ENCODE peak calls at places on chromosomes 4 and X, in seven cellular contexts. R is T-cell, Y is Ammon's horn, D is GM10248, T is endothelial cell, G is H9, V is cardiac fibroblast. K is an unnamed sample.

GRCh38 chr4:158094413-158095110 is 78.3 kb downstream of the GASK1B start:
- DNase-seq in T (no peak), D (no peak), Y (no peak), V (peak), R (no peak), G (no peak), K (no peak)

GRCh38 chr4:119227690-119228089 is 15.2 kb downstream of the USP53 start:
- DNase-seq in G (no peak), V (peak), T (no peak), Y (no peak), R (no peak), D (no peak), K (no peak)

GRCh38 chr4:74428278-74428677 is 16.7 kb upstream of the AREG start:
- DNase-seq in Y (no peak), D (no peak), T (no peak), V (peak), R (no peak), G (no peak), K (no peak)

GRCh38 chrX:96705905-96706304 is 21.3 kb downstream of the DIAPH2 start:
- DNase-seq in Y (no peak), R (no peak), G (no peak), T (no peak), D (no peak), V (no peak), K (no peak)

GRCh38 chr4:88017516-88018302 is 10.3 kb downstream of the PKD2 start:
- DNase-seq in T (no peak), V (peak), R (no peak), Y (peak), D (no peak), G (no peak), K (peak)

GRCh38 chr4:76984788-76985211 is 35.2 kb downstream of the SEPTIN11 start:
- DNase-seq in Y (peak), G (no peak), T (no peak), R (no peak), D (no peak), V (peak), K (peak)

GRCh38 chrX:119552508-119552907 is 12.7 kb downstream of the STEEP1 start:
- DNase-seq in T (no peak), G (no peak), Y (no peak), R (no peak), V (peak), D (no peak), K (no peak)

GRCh38 chrX:17634542-17635207 is 102.6 kb upstream of the SCML1 start:
- DNase-seq in Y (no peak), V (no peak), T (no peak), G (no peak), R (no peak), D (no peak), K (no peak)

GRCh38 chr4:145427991-145428390 is 53.7 kb upstream of the SMAD1 start:
- DNase-seq in R (no peak), Y (no peak), V (no peak), G (no peak), T (no peak), D (no peak), K (no peak)

GRCh38 chrX:55056820-55057690 is 17.8 kb upstream of the PAGE2B start:
- DNase-seq in D (no peak), V (peak), G (no peak), Y (peak), T (no peak), R (no peak), K (no peak)

GRCh38 chr4:6272863-6273660 is 3.4 kb downstream of the WFS1 start:
- DNase-seq in R (no peak), V (peak), Y (no peak), T (no peak), G (no peak), D (no peak), K (no peak)

GRCh38 chrX:112654871-112655270 is 24.9 kb downstream of the LHFPL1 start:
- DNase-seq in G (no peak), Y (no peak), R (no peak), V (peak), T (no peak), D (no peak), K (no peak)

GRCh38 chr4:85783483-85783882 is 308.5 kb downstream of the ARHGAP24 start:
- DNase-seq in R (no peak), G (no peak), Y (no peak), V (peak), D (no peak), T (no peak), K (no peak)

GRCh38 chr4:176270669-176271068 is 1.6 kb upstream of the ASB5 start:
- DNase-seq in Y (no peak), T (no peak), G (no peak), R (no peak), D (no peak), V (peak), K (peak)

K was measured in sigmoid colon.